ENCODE peak calls at places on chromosomes 1 and 21, in four cellular contexts. F, N, S and V are unnamed samples.

GRCh38 chr1:22761821-22762220 is 51.2 kb downstream of the EPHB2 start:
- DNase-seq in F (no peak), N (no peak), S (no peak), V (no peak)

GRCh38 chr1:224631471-224632105 is 15.5 kb downstream of the CNIH3 start:
- DNase-seq in F (no peak), N (no peak), S (no peak), V (no peak)

GRCh38 chr1:190474010-190474409 is 3.7 kb downstream of the BRINP3 start:
- DNase-seq in F (no peak), N (no peak), S (no peak), V (no peak)

GRCh38 chr1:194024659-194025058 is 838.2 kb upstream of the B3GALT2 start:
- DNase-seq in F (no peak), N (no peak), S (no peak), V (no peak)

GRCh38 chr1:245341738-245342137 is 187.0 kb downstream of the KIF26B start:
- DNase-seq in F (no peak), N (no peak), S (no peak), V (no peak)

GRCh38 chr1:228721407-228721806 is 13.9 kb upstream of the RHOU start:
- DNase-seq in F (no peak), N (no peak), S (no peak), V (no peak)

GRCh38 chr1:84272401-84272800 is 29.1 kb upstream of the SAMD13 start:
- DNase-seq in F (no peak), N (no peak), S (no peak), V (no peak)

GRCh38 chr1:51236548-51237312 is 657 bp downstream of the RNF11 start:
- DNase-seq in F (no peak), N (peak), S (no peak), V (peak)

GRCh38 chr1:91697322-91698260 is 188.4 kb downstream of the TGFBR3 start:
- DNase-seq in F (peak), N (no peak), S (no peak), V (no peak)

GRCh38 chr1:37240897-37241296 is 206.6 kb upstream of the GRIK3 start:
- DNase-seq in F (no peak), N (no peak), S (no peak), V (no peak)

GRCh38 chr1:204971700-204972336 is 71.2 kb upstream of the CNTN2 start:
- DNase-seq in F (no peak), N (peak), S (no peak), V (peak)

GRCh38 chr1:77484926-77485325 is 197.5 kb downstream of the ZZZ3 start:
- DNase-seq in F (no peak), N (no peak), S (no peak), V (no peak)

GRCh38 chr1:197092491-197093023 is 25.5 kb upstream of the F13B start:
- DNase-seq in F (no peak), N (no peak), S (no peak), V (no peak)

GRCh38 chr1:29713857-29714256 is 477.5 kb downstream of the PTPRU start:
- DNase-seq in F (no peak), N (no peak), S (no peak), V (no peak)

GRCh38 chr1:165371588-165372235 is 15.2 kb upstream of the LMX1A start:
- DNase-seq in F (no peak), N (no peak), S (no peak), V (no peak)
- TF ChIP-seq BHLHE40 in F (no peak), N (no peak), S (no peak), V (no peak)

DNA sequence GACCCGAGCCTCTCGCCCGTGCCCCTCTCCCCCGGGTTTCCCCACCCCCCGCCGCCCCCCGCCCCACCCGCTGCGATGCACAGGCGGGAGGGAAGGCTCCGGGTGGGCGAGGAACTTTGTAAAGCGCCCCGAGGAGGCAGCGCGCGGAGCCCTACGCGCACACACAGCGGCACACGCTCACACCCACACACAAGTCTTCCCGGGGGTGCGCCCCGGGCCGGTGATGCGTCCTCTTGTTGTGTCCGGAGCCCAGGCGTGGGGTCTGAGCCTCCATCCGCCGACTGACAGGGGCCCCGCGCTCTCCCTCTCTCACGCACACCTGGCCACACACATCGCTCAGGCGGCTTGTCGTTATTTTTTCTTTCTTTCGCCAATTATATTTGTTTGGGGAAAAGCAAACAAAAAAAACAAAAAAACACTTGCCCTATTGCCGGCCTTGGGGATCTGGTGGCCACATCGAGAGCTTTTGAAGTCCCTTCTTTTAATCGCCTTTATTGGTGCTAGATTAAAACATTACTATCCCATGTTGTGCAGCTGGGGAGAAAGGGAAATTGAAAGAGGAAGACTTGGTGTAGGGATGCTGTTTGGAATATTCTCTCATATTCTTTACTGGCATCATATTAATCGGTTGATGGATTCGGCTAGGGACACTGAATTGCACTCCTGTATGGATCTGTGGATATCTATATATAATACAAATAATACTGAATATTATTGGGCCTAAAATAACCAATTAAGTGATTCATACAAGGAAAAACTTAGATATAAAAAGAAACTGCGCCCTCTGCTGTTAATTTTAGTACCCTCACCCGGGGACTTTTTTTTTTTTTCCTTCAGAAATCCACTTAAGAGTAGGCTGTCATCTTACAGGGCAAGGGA is 891 bp downstream of the NTNG1 start:
- DNase-seq in F (no peak), N (peak), S (peak), V (peak)
- TF ChIP-seq SP1 in F (no peak), N (no peak), S (no peak), V (no peak)

GRCh38 chr1:109570414-109570813 is 22.0 kb downstream of the GNAI3 start:
- DNase-seq in F (no peak), N (no peak), S (no peak), V (no peak)
- TF ChIP-seq BHLHE40 in F (no peak), N (no peak), S (no peak), V (no peak)

GRCh38 chr21:45018131-45019075 is 56.0 kb upstream of the ADARB1 start:
- DNase-seq in F (no peak), N (peak), S (no peak), V (no peak)
- TF ChIP-seq SP1 in F (no peak), N (no peak), S (no peak), V (no peak)

GRCh38 chr1:206039046-206039929 is 13.7 kb upstream of the RHEX start:
- DNase-seq in F (no peak), N (no peak), S (no peak), V (no peak)
- TF ChIP-seq BHLHE40 in F (no peak), N (no peak), S (no peak), V (no peak)

GRCh38 chr1:31062867-31063380 is 2.6 kb downstream of the PUM1 start:
- DNase-seq in F (no peak), N (no peak), S (no peak), V (no peak)

GRCh38 chr1:31065310-31066217 is at the start of gene PUM1:
- DNase-seq in F (peak), N (peak), S (peak), V (peak)

GRCh38 chr1:31063636-31064035 is 1.9 kb downstream of the PUM1 start:
- DNase-seq in F (no peak), N (no peak), S (peak), V (no peak)

GRCh38 chr1:31064685-31065309 is 720 bp downstream of the PUM1 start:
- DNase-seq in F (no peak), N (peak), S (peak), V (no peak)

GRCh38 chr1:31064115-31064514 is 1.4 kb downstream of the PUM1 start:
- DNase-seq in F (no peak), N (no peak), S (peak), V (no peak)
- TF ChIP-seq SP1 in F (no peak), N (no peak), S (no peak), V (no peak)

GRCh38 chr21:27477321-27477720 is 510.4 kb upstream of the ADAMTS5 start:
- DNase-seq in F (no peak), N (no peak), S (no peak), V (no peak)
- TF ChIP-seq BHLHE40 in F (no peak), N (no peak), S (no peak), V (no peak)

GRCh38 chr1:2557146-2558029 is 1.2 kb downstream of the TNFRSF14 start:
- DNase-seq in F (no peak), N (no peak), S (no peak), V (no peak)

GRCh38 chr1:2558030-2558400 is 1.8 kb downstream of the TNFRSF14 start:
- DNase-seq in F (no peak), N (no peak), S (no peak), V (no peak)

GRCh38 chr1:2554621-2555387 is 1.4 kb upstream of the TNFRSF14 start:
- DNase-seq in F (no peak), N (peak), S (no peak), V (no peak)

GRCh38 chr1:2555634-2556276 is 416 bp upstream of the TNFRSF14 start:
- DNase-seq in F (no peak), N (no peak), S (no peak), V (no peak)

DNA sequence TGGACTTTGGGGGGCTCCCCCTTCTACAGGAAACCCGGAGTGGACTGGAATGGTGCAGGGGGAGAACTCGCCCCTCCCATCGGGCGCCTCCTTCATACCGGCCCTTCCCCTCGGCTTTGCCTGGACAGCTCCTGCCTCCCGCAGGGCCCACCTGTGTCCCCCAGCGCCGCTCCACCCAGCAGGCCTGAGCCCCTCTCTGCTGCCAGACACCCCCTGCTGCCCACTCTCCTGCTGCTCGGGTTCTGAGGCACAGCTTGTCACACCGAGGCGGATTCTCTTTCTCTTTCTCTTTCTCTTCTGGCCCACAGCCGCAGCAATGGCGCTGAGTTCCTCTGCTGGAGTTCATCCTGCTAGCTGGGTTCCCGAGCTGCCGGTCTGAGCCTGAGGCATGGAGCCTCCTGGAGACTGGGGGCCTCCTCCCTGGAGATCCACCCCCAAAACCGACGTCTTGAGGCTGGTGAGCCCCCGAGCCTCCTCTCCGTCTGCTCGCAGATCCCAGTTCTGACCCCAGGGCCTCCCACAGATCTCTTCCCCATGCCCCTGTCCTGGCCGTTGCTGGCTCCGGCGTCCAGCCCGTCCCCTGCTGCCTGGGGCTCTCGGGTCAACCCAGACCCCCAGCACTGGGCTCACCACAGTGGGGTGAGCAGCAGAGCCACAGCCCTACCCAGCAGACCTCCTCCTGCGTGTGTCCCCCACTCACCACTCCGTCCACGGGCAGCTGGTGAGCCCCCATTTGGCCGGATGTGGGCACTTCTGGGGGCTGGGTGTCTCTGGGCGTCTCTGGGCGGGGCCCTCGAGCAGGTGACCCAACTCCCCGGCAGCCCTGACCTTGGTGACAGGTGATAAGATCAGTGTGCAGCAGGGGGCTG is at the start of gene TNFRSF14:
- DNase-seq in F (no peak), N (peak), S (no peak), V (no peak)
- TF ChIP-seq SP1 in F (no peak), N (peak), S (no peak), V (no peak)

GRCh38 chr1:161199506-161200119 is 759 bp upstream of the ADAMTS4 start:
- DNase-seq in F (no peak), N (peak), S (no peak), V (no peak)

GRCh38 chr1:161200421-161200991 is 1.7 kb upstream of the ADAMTS4 start:
- DNase-seq in F (no peak), N (peak), S (peak), V (no peak)

GRCh38 chr1:161198206-161198876 is 513 bp downstream of the ADAMTS4 start:
- DNase-seq in F (no peak), N (no peak), S (peak), V (peak)

GRCh38 chr1:161197560-161198205 is 1.2 kb downstream of the ADAMTS4 start:
- DNase-seq in F (no peak), N (no peak), S (no peak), V (no peak)

GRCh38 chr1:161198877-161199431 is at the start of gene ADAMTS4:
- DNase-seq in F (no peak), N (peak), S (no peak), V (no peak)
- TF ChIP-seq BHLHE40 in F (no peak), N (no peak), S (no peak), V (no peak)

GRCh38 chr1:94746635-94747525 is 73.3 kb upstream of the SLC44A3 start:
- DNase-seq in F (no peak), N (no peak), S (no peak), V (no peak)
- TF ChIP-seq SP1 in F (no peak), N (no peak), S (no peak), V (no peak)